ENCODE peak calls at places on chromosomes 2 and 18, in eight cellular contexts. L is CD8-positive, alpha-beta memory T cell; I is MM.1S; E is foreskin fibroblast; K is psoas muscle; X is aorta; D is CD4-positive, alpha-beta memory T cell; G is right atrium auricular region. O is an unnamed sample.

GRCh38 chr2:109647636-109648035 is 33.5 kb downstream of the SOWAHC start:
- DNase-seq in X (peak; percentile 84), L (no peak), G (no peak), D (no peak), K (no peak), I (no peak), E (peak; percentile 73), O (no peak)

GRCh38 chr2:10329880-10330699 is 27.4 kb downstream of the HPCAL1 start:
- DNase-seq in X (peak; percentile 47), D (peak; percentile 68), L (peak; percentile 18), E (peak; percentile 71), K (no peak), G (no peak), I (no peak), O (no peak)

GRCh38 chr2:142693171-142693950 is 184.1 kb upstream of the KYNU start:
- DNase-seq in K (no peak), I (no peak), E (no peak), G (no peak), L (no peak), D (no peak), X (peak; percentile 36), O (no peak)

GRCh38 chr2:176283268-176283667 is 14.0 kb downstream of the MTX2 start:
- DNase-seq in I (no peak), X (no peak), E (no peak), D (no peak), L (no peak), K (no peak), G (no peak), O (peak; percentile 55)

GRCh38 chr2:25252291-25253152 is 84.1 kb upstream of the POMC start:
- DNase-seq in X (peak; percentile 81), L (peak; percentile 54), D (peak; percentile 45), E (peak; percentile 68), K (peak; percentile 70), I (peak; percentile 8), G (no peak), O (peak; percentile 90)

GRCh38 chr2:201807452-201807980 is 1.2 kb downstream of the CDK15 start:
- DNase-seq in I (no peak), D (no peak), G (peak; percentile 64), L (no peak), K (peak; percentile 61), X (peak; percentile 80), E (peak; percentile 94), O (peak; percentile 59)

GRCh38 chr2:108612153-108612513 is 77.9 kb downstream of the LIMS1 start:
- DNase-seq in G (no peak), I (peak; percentile 86), L (no peak), X (no peak), E (peak; percentile 54), D (peak; percentile 68), K (no peak), O (no peak)

GRCh38 chr2:42493885-42494433 is at the start of gene KCNG3:
- DNase-seq in K (peak; percentile 73), G (no peak), I (peak; percentile 77), L (peak; percentile 50), D (peak; percentile 54), X (peak; percentile 89), E (peak; percentile 75), O (peak; percentile 82)

GRCh38 chr2:11140492-11140891 is 14.8 kb upstream of the SLC66A3 start:
- DNase-seq in I (no peak), D (no peak), X (no peak), G (no peak), L (no peak), E (no peak), K (no peak), O (no peak)

GRCh38 chr2:74551942-74552913 is 1.5 kb downstream of the LOXL3 start:
- DNase-seq in D (no peak), E (peak; percentile 63), G (no peak), I (no peak), K (no peak), X (no peak), L (no peak), O (no peak)

GRCh38 chr18:79400091-79400590 is 4.4 kb downstream of the NFATC1 start:
- DNase-seq in D (peak; percentile 47), G (no peak), E (peak; percentile 61), K (peak; percentile 82), X (peak; percentile 91), L (peak; percentile 72), I (peak; percentile 38), O (peak; percentile 48)

DNA sequence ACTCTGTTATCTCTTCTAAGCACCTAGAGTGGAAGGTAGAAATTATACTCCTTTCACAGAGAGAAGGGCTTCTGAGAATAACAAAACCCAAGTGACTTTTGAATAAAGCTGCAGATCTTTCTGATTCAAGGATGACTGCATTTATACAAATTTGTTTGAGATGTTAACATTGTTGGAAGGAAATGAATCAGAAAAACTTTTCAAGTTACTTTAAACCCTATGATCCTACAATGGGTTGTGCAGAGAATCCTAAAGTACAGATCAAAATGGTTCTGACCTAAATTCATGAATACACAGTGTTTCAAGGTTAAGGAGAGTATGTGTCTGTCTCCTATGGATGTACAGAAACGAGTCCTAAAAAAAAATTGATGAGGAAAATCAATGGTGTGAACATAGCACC is 1.8 kb downstream of the RFTN2 start:
- DNase-seq in I (no peak), X (no peak), D (no peak), E (no peak), K (no peak), G (no peak), L (no peak), O (no peak)
- H3K4me3 ChIP-seq in I (no peak overlapping the region), X (peak overlapping the region; percentile 54), D (no peak overlapping the region), E (peak overlapping the region; percentile 10), K (peak overlapping the region; percentile 62), G (peak overlapping the region; percentile 8), L (no peak overlapping the region), O (peak overlapping the region; percentile 49)

GRCh38 chr2:96942907-96943632 is 43.3 kb downstream of the FAM178B start:
- DNase-seq in L (no peak), X (no peak), G (no peak), K (no peak), D (no peak), E (no peak), I (no peak), O (no peak)

GRCh38 chr2:96946060-96946459 is 40.3 kb downstream of the FAM178B start:
- DNase-seq in L (no peak), I (no peak), X (no peak), K (no peak), G (no peak), D (no peak), E (no peak), O (no peak)

GRCh38 chr2:96947949-96948348 is 38.4 kb downstream of the FAM178B start:
- DNase-seq in K (peak; percentile 2), X (no peak), E (no peak), G (no peak), L (no peak), I (no peak), D (no peak), O (no peak)

GRCh38 chr2:96946625-96947024 is 39.8 kb downstream of the FAM178B start:
- DNase-seq in I (no peak), K (peak; percentile 19), X (no peak), L (no peak), G (no peak), E (no peak), D (no peak), O (no peak)

GRCh38 chr2:96945011-96945410 is 41.4 kb downstream of the FAM178B start:
- DNase-seq in E (no peak), D (no peak), X (no peak), I (no peak), K (peak; percentile 9), L (no peak), G (no peak), O (no peak)
- H3K4me3 ChIP-seq in E (no peak overlapping the region), D (no peak overlapping the region), X (no peak overlapping the region), I (no peak overlapping the region), K (no peak overlapping the region), L (no peak overlapping the region), G (no peak overlapping the region), O (no peak overlapping the region)

DNA sequence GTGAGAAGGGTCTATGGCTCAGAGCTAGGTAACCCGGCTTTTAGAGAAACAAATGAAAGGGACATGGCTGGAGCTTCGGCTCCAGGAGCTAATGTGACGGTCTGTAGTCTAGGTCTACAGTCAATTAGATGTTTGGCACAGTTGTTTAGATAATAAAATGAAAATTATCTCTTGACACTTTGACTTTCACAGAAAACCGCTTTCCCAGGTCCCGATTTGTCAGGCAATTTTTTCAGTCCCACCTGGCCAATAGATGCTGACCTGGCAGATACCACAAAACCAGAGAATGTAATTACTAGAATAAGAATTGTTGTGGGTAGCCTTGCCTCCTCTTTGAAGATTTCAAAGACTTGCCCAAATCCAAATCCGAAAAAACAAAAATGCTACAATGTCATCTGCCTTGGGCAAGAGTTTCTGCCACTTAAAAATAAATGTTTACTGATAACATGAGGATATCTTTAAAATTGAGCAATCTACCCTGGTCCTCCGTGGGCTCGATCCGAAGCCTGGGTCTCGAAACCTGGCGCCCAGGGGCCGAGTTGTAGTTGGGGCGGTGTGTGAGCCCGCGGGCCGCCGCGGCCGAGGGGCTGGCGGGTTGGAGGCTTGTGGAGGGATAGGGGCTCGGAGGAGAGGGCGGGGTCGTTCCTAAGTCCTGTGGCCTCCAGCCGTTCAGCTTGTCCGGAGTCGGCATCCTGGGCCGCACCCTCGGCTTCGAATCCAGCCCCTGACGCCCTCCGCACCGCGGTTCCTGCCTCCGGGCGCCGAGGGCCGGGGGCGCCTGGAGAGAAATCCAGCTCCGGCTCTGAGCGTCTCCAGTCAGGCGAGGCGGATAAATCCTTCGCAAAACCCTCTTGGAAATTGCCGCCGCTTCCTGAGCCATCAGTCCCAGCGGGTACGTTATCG is 2.3 kb downstream of the EMX1 start:
- DNase-seq in L (no peak), I (no peak), X (peak; percentile 59), D (no peak), K (no peak), G (no peak), E (no peak), O (peak; percentile 55)
- H3K4me3 ChIP-seq in L (peak overlapping the region; percentile 26), I (no peak overlapping the region), X (no peak overlapping the region), D (no peak overlapping the region), K (peak overlapping the region; percentile 51), G (no peak overlapping the region), E (no peak overlapping the region), O (peak overlapping the region; percentile 34)

GRCh38 chr2:230172852-230173251 is 46.9 kb downstream of the SP110 start:
- DNase-seq in E (no peak), I (no peak), K (no peak), X (no peak), L (no peak), G (no peak), D (no peak), O (no peak)

GRCh38 chr2:230166557-230167170 is 53.1 kb downstream of the SP110 start:
- DNase-seq in G (no peak), D (no peak), I (no peak), X (no peak), E (no peak), K (no peak), L (no peak), O (no peak)

GRCh38 chr2:230174466-230174865 is 45.3 kb downstream of the SP110 start:
- DNase-seq in K (no peak), X (no peak), I (no peak), L (no peak), D (no peak), G (no peak), E (no peak), O (no peak)

GRCh38 chr2:230172156-230172555 is 47.6 kb downstream of the SP110 start:
- DNase-seq in E (no peak), I (no peak), D (no peak), G (no peak), K (no peak), L (no peak), X (no peak), O (no peak)

DNA sequence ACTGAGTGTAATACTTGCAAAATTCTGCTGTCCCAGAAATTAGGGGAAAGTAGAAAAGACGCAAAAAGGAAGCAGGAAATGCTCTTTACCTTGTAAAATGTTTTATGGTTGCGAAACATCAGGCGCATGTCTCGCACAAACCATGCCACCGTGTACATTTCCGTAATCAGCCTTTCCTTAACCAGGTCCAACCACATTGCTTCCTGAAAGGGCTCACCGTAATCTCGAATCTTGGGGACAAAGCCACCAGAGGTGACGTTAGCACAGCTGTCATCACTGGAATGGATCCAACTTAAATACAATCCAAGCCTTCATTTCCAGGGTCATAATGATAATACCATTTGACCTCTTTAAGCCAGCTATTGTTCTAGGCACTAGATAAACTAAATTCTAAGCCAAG is 49.3 kb downstream of the SP110 start:
- DNase-seq in E (no peak), L (no peak), G (no peak), K (no peak), I (no peak), X (no peak), D (peak; percentile 44), O (peak; percentile 45)
- H3K4me3 ChIP-seq in E (no peak overlapping the region), L (no peak overlapping the region), G (no peak overlapping the region), K (no peak overlapping the region), I (no peak overlapping the region), X (no peak overlapping the region), D (no peak overlapping the region), O (no peak overlapping the region)